ENCODE peak calls at places on chromosomes 2 and 18, in eight cellular contexts. J is T-cell, Y is upper lobe of right lung, W is AML-193, N is glutamatergic neuron, G is Right ventricle myocardium superior, F is cardiac fibroblast, C is WTC11. E is an unnamed sample.
A peak's percentile ranks its signal among the peaks of the same experiment; 100 is the strongest.

GRCh38 chr2:55807900-55808299 is 114.3 kb upstream of the PNPT1 start:
- DNase-seq in J (no peak), W (no peak), C (no peak), F (no peak), Y (no peak), G (no peak), N (no peak), E (no peak)

GRCh38 chr2:87403893-87404175 is 344.1 kb upstream of the PLGLB2 start:
- DNase-seq in W (no peak), F (no peak), N (no peak), J (no peak), C (no peak), G (no peak), Y (no peak), E (no peak)

GRCh38 chr2:112880081-112880531 is 30.9 kb upstream of the IL37 start:
- DNase-seq in C (no peak), G (no peak), F (peak; percentile 47), W (no peak), Y (no peak), J (no peak), N (no peak), E (peak; percentile 28)

GRCh38 chr2:73938761-73939352 is 12.2 kb downstream of the DGUOK start:
- DNase-seq in Y (no peak), F (peak; percentile 37), W (no peak), N (no peak), G (no peak), C (no peak), J (no peak), E (no peak)

GRCh38 chr18:45386256-45386655 is 229.0 kb upstream of the SLC14A2 start:
- DNase-seq in C (peak; percentile 71), N (peak; percentile 61), F (peak; percentile 54), J (no peak), Y (no peak), W (no peak), G (no peak), E (no peak)

GRCh38 chr2:234842753-234843152 is 109.1 kb upstream of the SH3BP4 start:
- DNase-seq in J (no peak), C (no peak), N (no peak), F (no peak), G (no peak), W (no peak), Y (no peak), E (no peak)

GRCh38 chr2:5190023-5190422 is 502.2 kb upstream of the SOX11 start:
- DNase-seq in C (no peak), Y (no peak), J (no peak), W (no peak), G (no peak), F (no peak), N (no peak), E (no peak)

GRCh38 chr2:2114745-2115245 is 216.3 kb downstream of the MYT1L start:
- DNase-seq in J (no peak), W (no peak), N (no peak), C (no peak), G (no peak), F (no peak), Y (no peak), E (no peak)

GRCh38 chr2:236769981-236770671 is 200.5 kb downstream of the ACKR3 start:
- DNase-seq in C (no peak), J (no peak), N (no peak), Y (no peak), W (no peak), G (no peak), F (peak; percentile 81), E (no peak)

E was measured in MV-4-11.